ENCODE peak calls at places on chromosomes 2 and 18, in nine cellular contexts. A is MCF 10A; W is PC-9; L is CD4-positive, alpha-beta T cell; D is psoas muscle; K is hepatocyte; N is GM13976; U is endothelial cell; C is HFFc6. O is an unnamed sample.

GRCh38 chr2:20450201-20451108 is 3.6 kb downstream of the RHOB start:
- DNase-seq in A (no peak), W (no peak), L (no peak), D (peak), K (peak), N (no peak), U (peak), C (peak), O (no peak)

GRCh38 chr2:190996338-190996946 is 17.5 kb downstream of the STAT1 start:
- DNase-seq in A (peak), W (peak), L (peak), D (no peak), K (peak), N (no peak), U (peak), C (peak), O (no peak)

GRCh38 chr2:121346886-121347285 is 61.9 kb upstream of the TFCP2L1 start:
- DNase-seq in A (no peak), W (no peak), L (no peak), D (no peak), K (no peak), N (no peak), U (no peak), C (no peak), O (no peak)

GRCh38 chr18:79030680-79031079 is 38.5 kb upstream of the ATP9B start:
- DNase-seq in A (no peak), W (no peak), L (no peak), D (no peak), K (no peak), N (no peak), U (no peak), C (no peak), O (no peak)

GRCh38 chr2:179787601-179788000 is 73.8 kb downstream of the ZNF385B start:
- DNase-seq in A (no peak), W (no peak), L (no peak), D (no peak), K (no peak), N (no peak), U (no peak), C (no peak), O (no peak)

GRCh38 chr2:232981767-232982360 is 31.2 kb downstream of the NGEF start:
- DNase-seq in A (no peak), W (no peak), L (no peak), D (no peak), K (no peak), N (no peak), U (no peak), C (no peak), O (no peak)

GRCh38 chr2:149617057-149617456 is 29.5 kb upstream of the MMADHC start:
- DNase-seq in A (no peak), W (no peak), L (no peak), D (no peak), K (no peak), N (no peak), U (no peak), C (no peak), O (no peak)

GRCh38 chr2:240968731-240969624 is 29.4 kb upstream of the SNED1 start:
- DNase-seq in A (no peak), W (no peak), L (no peak), D (peak), K (no peak), N (no peak), U (no peak), C (no peak), O (no peak)

GRCh38 chr2:42722328-42723190 is 41.4 kb downstream of the OXER1 start:
- DNase-seq in A (peak), W (peak), L (no peak), D (no peak), K (peak), N (peak), U (no peak), C (peak), O (peak)

GRCh38 chr2:233828546-233829192 is 25.7 kb downstream of the HJURP start:
- DNase-seq in A (no peak), W (no peak), L (no peak), D (no peak), K (no peak), N (no peak), U (no peak), C (no peak), O (no peak)

GRCh38 chr2:829047-829446 is 121.6 kb upstream of the SNTG2 start:
- DNase-seq in A (no peak), W (no peak), L (no peak), D (no peak), K (no peak), N (no peak), U (no peak), C (no peak), O (no peak)

GRCh38 chr2:65129276-65129612 is 662 bp downstream of the RAB1A start:
- DNase-seq in A (peak), W (peak), L (no peak), D (no peak), K (no peak), N (no peak), U (no peak), C (no peak), O (no peak)

GRCh38 chr18:73153271-73153670 is 285.5 kb upstream of the NETO1 start:
- DNase-seq in A (peak), W (no peak), L (no peak), D (no peak), K (no peak), N (no peak), U (no peak), C (peak), O (no peak)

GRCh38 chr2:10185755-10186154 is 63.2 kb downstream of the RRM2 start:
- DNase-seq in A (no peak), W (no peak), L (no peak), D (no peak), K (no peak), N (no peak), U (no peak), C (no peak), O (no peak)

GRCh38 chr18:34251919-34252318 is 27.2 kb upstream of the NOL4 start:
- DNase-seq in A (no peak), W (no peak), L (no peak), D (no peak), K (no peak), N (no peak), U (no peak), C (no peak), O (no peak)

GRCh38 chr2:30368258-30368657 is 78.8 kb upstream of the LCLAT1 start:
- DNase-seq in A (no peak), W (no peak), L (no peak), D (peak), K (no peak), N (no peak), U (no peak), C (peak), O (no peak)

GRCh38 chr2:216519154-216519762 is 20.6 kb downstream of the RPL37A start:
- DNase-seq in A (peak), W (peak), L (no peak), D (no peak), K (peak), N (peak), U (peak), C (peak), O (no peak)

DNA sequence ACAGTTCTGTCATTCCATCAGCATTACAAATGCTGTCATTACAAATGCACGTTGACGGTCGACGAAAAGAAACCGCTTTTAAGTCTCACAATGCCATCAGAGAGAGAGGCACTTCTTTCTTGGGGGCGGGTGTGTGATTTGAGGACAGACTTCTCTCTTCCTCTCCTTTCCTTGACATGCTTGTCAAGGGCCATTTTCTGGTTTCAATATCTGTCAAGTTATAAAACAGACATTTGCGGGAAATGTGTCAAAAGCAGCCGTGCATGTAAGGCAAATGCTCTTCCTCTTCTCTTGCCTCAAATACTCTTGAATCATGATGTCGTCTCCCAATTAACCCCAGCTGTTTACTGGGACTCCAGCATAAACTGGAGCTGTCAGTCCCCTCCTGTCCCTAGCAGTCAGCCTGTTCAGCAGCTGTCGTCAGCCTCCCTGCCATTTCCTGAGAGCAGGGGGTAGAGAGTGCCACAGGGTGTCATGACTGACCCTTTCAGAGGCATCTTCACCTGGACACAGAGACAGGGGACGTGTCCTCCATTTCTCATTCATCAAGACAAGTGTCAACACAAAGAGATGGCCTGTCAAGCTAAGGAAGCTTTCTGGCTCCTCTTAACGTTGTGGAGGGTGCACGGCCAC is 305.5 kb upstream of the RAB6C start:
- DNase-seq in A (no peak), W (no peak), L (no peak), D (no peak), K (no peak), N (peak), U (no peak), C (no peak), O (peak)
- TF ChIP-seq CTCF in A (no peak), W (no peak), L (no peak), D (no peak), K (no peak), N (no peak), U (no peak), C (no peak), O (no peak)

DNA sequence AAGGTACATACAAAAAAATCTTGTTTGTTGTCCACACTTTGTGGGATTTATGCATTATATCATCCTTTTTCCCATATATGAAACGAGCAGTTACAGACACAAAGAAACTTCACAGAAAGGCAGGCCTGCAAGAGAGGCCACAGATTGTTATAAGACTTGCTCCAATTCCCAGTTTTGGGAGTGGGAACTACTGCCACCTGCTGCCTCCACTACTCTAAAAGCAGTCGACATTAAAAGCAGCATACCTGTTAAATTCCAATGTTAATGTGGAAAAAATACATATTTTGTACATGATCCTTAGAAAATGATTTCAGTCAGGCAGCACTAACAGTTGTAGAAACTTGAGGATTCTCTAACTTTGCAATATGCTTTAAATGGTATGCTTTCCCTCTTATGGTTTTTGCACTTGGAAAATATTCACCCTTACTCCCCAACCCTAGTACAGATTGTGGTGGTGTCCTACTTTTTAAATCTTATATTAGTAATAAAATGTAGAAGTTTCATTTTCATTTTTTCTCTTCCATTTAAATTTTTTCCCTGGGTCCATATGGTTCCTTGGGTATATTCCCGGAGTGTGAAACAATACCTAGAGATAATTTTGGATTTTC is 37.9 kb downstream of the SLC38A11 start:
- DNase-seq in A (peak), W (peak), L (no peak), D (no peak), K (peak), N (no peak), U (peak), C (peak), O (no peak)
- TF ChIP-seq CTCF in A (peak), W (peak), L (no peak), D (peak), K (peak), N (no peak), U (peak), C (peak), O (no peak)

DNA sequence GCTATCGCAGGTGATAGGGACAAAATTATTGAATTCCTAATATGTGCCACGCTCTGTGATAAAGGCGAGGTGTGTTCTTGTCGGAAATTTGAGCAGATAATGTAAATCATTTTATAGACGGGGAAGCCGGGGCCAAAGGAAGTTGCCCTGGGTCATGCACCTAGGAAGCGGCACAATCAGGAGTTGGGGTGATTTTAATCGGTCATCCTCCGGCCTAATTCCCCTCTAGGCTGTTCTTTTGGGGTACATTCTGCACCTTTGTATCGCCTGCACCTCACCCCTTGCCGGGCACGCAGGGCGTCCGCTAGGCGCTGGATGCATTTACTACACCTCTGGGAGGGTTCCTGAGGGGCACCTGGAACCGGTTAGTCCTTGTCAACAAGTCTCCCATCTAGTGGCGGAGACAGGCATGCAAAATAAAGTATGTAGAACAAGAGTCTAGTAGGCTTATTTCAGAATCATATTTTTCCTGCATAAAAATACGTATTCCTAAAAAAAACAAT is 605 bp upstream of the TEX261 start:
- DNase-seq in A (peak), W (peak), L (peak), D (no peak), K (peak), N (peak), U (no peak), C (peak), O (peak)
- TF ChIP-seq CTCF in A (peak), W (peak), L (peak), D (peak), K (peak), N (no peak), U (no peak), C (no peak), O (peak)

GRCh38 chr2:23425886-23426283 is 40.9 kb downstream of the KLHL29 start:
- DNase-seq in A (peak), W (peak), L (no peak), D (no peak), K (no peak), N (no peak), U (no peak), C (no peak), O (no peak)

GRCh38 chr2:23427350-23427749 is 42.4 kb downstream of the KLHL29 start:
- DNase-seq in A (no peak), W (no peak), L (no peak), D (no peak), K (no peak), N (no peak), U (no peak), C (no peak), O (no peak)

GRCh38 chr2:23423873-23424680 is 39.1 kb downstream of the KLHL29 start:
- DNase-seq in A (no peak), W (no peak), L (no peak), D (no peak), K (no peak), N (no peak), U (no peak), C (no peak), O (no peak)

GRCh38 chr2:23426284-23426905 is 41.4 kb downstream of the KLHL29 start:
- DNase-seq in A (peak), W (no peak), L (no peak), D (peak), K (peak), N (no peak), U (no peak), C (peak), O (no peak)

DNA sequence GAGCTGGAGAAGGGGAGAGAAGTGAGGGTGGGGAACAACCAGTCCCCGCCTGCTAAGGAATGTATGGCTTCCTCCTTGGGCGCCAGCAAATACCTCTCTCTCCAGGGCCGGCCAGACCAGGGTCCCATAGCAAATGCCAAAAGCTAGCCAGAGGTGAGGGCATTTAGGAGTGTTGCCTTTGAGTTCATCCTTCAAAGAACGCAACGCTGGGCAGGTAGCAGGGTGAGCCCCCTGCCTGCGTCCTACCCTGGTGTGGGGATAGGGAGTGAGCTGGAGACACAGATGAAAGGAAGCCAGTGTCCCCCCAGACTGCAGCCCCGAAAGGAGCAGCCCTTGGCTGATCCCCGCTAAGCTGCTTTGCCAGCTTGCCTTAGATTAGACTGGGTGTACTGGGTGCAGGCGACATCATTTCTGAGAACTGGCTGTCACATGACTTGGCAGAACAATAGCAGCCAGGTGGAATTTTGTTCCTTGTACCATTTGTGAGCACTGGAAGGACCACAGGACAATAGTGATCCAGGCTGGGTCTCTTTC is 40.4 kb downstream of the KLHL29 start:
- DNase-seq in A (no peak), W (peak), L (no peak), D (no peak), K (no peak), N (no peak), U (no peak), C (no peak), O (no peak)
- TF ChIP-seq CTCF in A (no peak), W (no peak), L (no peak), D (no peak), K (no peak), N (no peak), U (no peak), C (no peak), O (no peak)

GRCh38 chr18:51559902-51560287 is 362.4 kb upstream of the MEX3C start:
- DNase-seq in A (peak), W (no peak), L (no peak), D (no peak), K (no peak), N (no peak), U (no peak), C (no peak), O (no peak)
- TF ChIP-seq CTCF in A (peak), W (no peak), L (no peak), D (no peak), K (no peak), N (no peak), U (no peak), C (no peak), O (peak)

GRCh38 chr2:15882761-15883497 is 57.4 kb upstream of the MYCN start:
- DNase-seq in A (no peak), W (no peak), L (no peak), D (no peak), K (no peak), N (no peak), U (no peak), C (no peak), O (no peak)

GRCh38 chr2:15880226-15881119 is 59.9 kb upstream of the MYCN start:
- DNase-seq in A (no peak), W (no peak), L (no peak), D (no peak), K (no peak), N (no peak), U (no peak), C (no peak), O (no peak)

GRCh38 chr2:15884790-15885189 is 55.6 kb upstream of the MYCN start:
- DNase-seq in A (no peak), W (no peak), L (no peak), D (no peak), K (no peak), N (no peak), U (no peak), C (no peak), O (no peak)

GRCh38 chr2:15881120-15881433 is 59.3 kb upstream of the MYCN start:
- DNase-seq in A (no peak), W (no peak), L (no peak), D (no peak), K (no peak), N (no peak), U (no peak), C (no peak), O (no peak)

GRCh38 chr2:15883684-15884083 is 56.7 kb upstream of the MYCN start:
- DNase-seq in A (no peak), W (no peak), L (no peak), D (no peak), K (no peak), N (no peak), U (no peak), C (no peak), O (no peak)
- TF ChIP-seq CTCF in A (no peak), W (no peak), L (no peak), D (no peak), K (no peak), N (no peak), U (no peak), C (no peak), O (no peak)

GRCh38 chr2:95023222-95023597 is 2.3 kb upstream of the MAL start:
- DNase-seq in A (peak), W (peak), L (peak), D (no peak), K (no peak), N (peak), U (no peak), C (no peak), O (no peak)
- TF ChIP-seq CTCF in A (no peak), W (peak), L (peak), D (no peak), K (no peak), N (no peak), U (no peak), C (no peak), O (peak)

DNA sequence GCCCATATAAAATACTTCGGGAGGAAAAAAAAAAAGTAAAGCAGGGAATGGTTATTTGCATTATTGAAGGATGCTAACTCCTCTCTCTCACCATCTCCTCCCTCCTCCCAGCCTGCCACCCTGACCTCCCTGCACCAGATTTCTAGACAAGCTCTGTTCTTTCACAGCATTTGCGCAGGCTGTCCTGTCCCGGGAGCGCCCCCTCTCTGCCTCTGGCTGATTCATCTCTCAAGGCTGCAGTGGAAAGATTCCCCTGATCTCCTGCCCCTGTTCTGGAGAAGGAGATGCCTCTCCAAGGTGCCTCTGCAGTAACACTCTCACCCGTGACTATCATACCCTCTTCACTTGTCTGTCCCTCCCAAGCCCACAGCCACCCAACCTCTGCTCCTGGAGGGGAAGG is 38.5 kb downstream of the COL4A4 start:
- DNase-seq in A (no peak), W (no peak), L (no peak), D (no peak), K (no peak), N (no peak), U (peak), C (no peak), O (no peak)
- TF ChIP-seq CTCF in A (no peak), W (no peak), L (no peak), D (no peak), K (no peak), N (no peak), U (no peak), C (peak), O (no peak)

GRCh38 chr2:16774980-16775963 is 109.6 kb upstream of the CYRIA start:
- DNase-seq in A (peak), W (no peak), L (no peak), D (no peak), K (peak), N (no peak), U (peak), C (no peak), O (no peak)
- TF ChIP-seq CTCF in A (no peak), W (no peak), L (no peak), D (no peak), K (peak), N (no peak), U (no peak), C (no peak), O (no peak)

GRCh38 chr2:34102359-34102758 is 503.3 kb upstream of the FAM98A start:
- DNase-seq in A (peak), W (no peak), L (no peak), D (no peak), K (no peak), N (no peak), U (no peak), C (peak), O (no peak)

GRCh38 chr2:34099377-34099776 is 500.3 kb upstream of the FAM98A start:
- DNase-seq in A (no peak), W (no peak), L (no peak), D (no peak), K (no peak), N (no peak), U (no peak), C (no peak), O (no peak)

GRCh38 chr2:34093790-34094189 is 494.7 kb upstream of the FAM98A start:
- DNase-seq in A (no peak), W (no peak), L (no peak), D (no peak), K (no peak), N (no peak), U (no peak), C (no peak), O (no peak)

GRCh38 chr2:34096552-34097171 is 497.6 kb upstream of the FAM98A start:
- DNase-seq in A (peak), W (peak), L (no peak), D (no peak), K (peak), N (peak), U (peak), C (peak), O (no peak)
- TF ChIP-seq CTCF in A (peak), W (peak), L (peak), D (peak), K (peak), N (peak), U (peak), C (peak), O (peak)